ENCODE peak calls at places on chromosomes 12 and 14, in five cellular contexts. N, S, J, D and F are unnamed samples.

GRCh38 chr12:84408936-84409335 is 503.7 kb downstream of the SLC6A15 start:
- DNase-seq in D (no peak), N (no peak), S (no peak), J (no peak), F (no peak)

GRCh38 chr14:77318006-77318553 is 2.6 kb downstream of the POMT2 start:
- DNase-seq in N (peak), J (no peak), S (no peak), D (no peak), F (no peak)

GRCh38 chr12:1272132-1272531 is 281.1 kb downstream of the ERC1 start:
- DNase-seq in J (no peak), S (no peak), D (peak), N (no peak), F (no peak)

GRCh38 chr12:6375269-6376078 is at the start of gene SCNN1A:
- DNase-seq in J (no peak), N (no peak), D (no peak), S (no peak), F (no peak)

GRCh38 chr14:54767139-54767431 is 135.5 kb downstream of the GCH1 start:
- DNase-seq in J (no peak), D (no peak), N (no peak), S (no peak), F (no peak)

GRCh38 chr14:105947599-105947998 is 421.2 kb downstream of the TMEM121 start:
- DNase-seq in J (no peak), D (no peak), N (no peak), S (no peak), F (no peak)

GRCh38 chr14:105664691-105665090 is 138.3 kb downstream of the TMEM121 start:
- DNase-seq in S (no peak), D (no peak), N (no peak), J (no peak), F (no peak)

GRCh38 chr12:79174656-79175055 is 310.1 kb downstream of the SYT1 start:
- DNase-seq in D (no peak), N (no peak), S (peak), J (no peak), F (peak)

GRCh38 chr14:58884442-58884841 is 246.7 kb downstream of the DACT1 start:
- DNase-seq in D (no peak), J (no peak), S (no peak), N (no peak), F (no peak)

GRCh38 chr12:64731683-64732082 is 27.5 kb downstream of the GNS start:
- DNase-seq in J (no peak), D (no peak), S (no peak), N (no peak), F (no peak)

GRCh38 chr12:106080111-106080732 is 58.5 kb downstream of the NUAK1 start:
- DNase-seq in N (peak), J (no peak), S (no peak), D (no peak), F (no peak)

GRCh38 chr12:127811988-127812387 is 455.0 kb upstream of the TMEM132C start:
- DNase-seq in S (peak), D (no peak), J (no peak), N (peak), F (no peak)

GRCh38 chr12:47797432-47797831 is 22.3 kb downstream of the HDAC7 start:
- DNase-seq in N (peak), S (no peak), J (peak), D (no peak), F (peak)